ENCODE peak calls at places on chromosome 11, in six cellular contexts. V is A549; Y is chondrocyte; N is stimulated activated CD4-positive, alpha-beta T cell treated with anti-CD3 and anti-CD28 coated beads, Interleukin-4, amount 100 ng/mL, for 48 hours; O is fibroblast of the conjunctiva; E is T-helper 9 cell. Q is an unnamed sample.

GRCh38 chr11:113505541-113506375 is 30.6 kb upstream of the DRD2 start:
- DNase-seq in N (no peak), O (no peak), E (no peak), Y (no peak), V (no peak), Q (no peak)

GRCh38 chr11:131600591-131600990 is 230.2 kb downstream of the NTM start:
- DNase-seq in N (no peak), O (no peak), V (no peak), E (no peak), Y (no peak), Q (no peak)

GRCh38 chr11:57224126-57224525 is 12.9 kb downstream of the APLNR start:
- DNase-seq in Y (no peak), E (no peak), N (no peak), V (no peak), O (no peak), Q (no peak)

GRCh38 chr11:37320921-37321320 is 722.9 kb upstream of the RAG2 start:
- DNase-seq in E (no peak), Y (no peak), V (no peak), N (no peak), O (no peak), Q (no peak)

GRCh38 chr11:62664405-62665074 is 470 bp downstream of the C11orf98 start:
- DNase-seq in V (no peak), Y (no peak), E (peak), O (no peak), N (peak), Q (no peak)

GRCh38 chr11:126307706-126308105 is 3.8 kb downstream of the DCPS start:
- DNase-seq in O (peak), N (no peak), Y (no peak), E (no peak), V (no peak), Q (peak)

GRCh38 chr11:78653294-78653909 is 78.7 kb upstream of the NARS2 start:
- DNase-seq in E (no peak), Y (no peak), V (no peak), N (no peak), O (no peak), Q (peak)

GRCh38 chr11:64611176-64611575 is 20.2 kb downstream of the SLC22A12 start:
- DNase-seq in E (no peak), V (no peak), Y (peak), N (no peak), O (no peak), Q (no peak)

GRCh38 chr11:127126956-127127355 is 126.4 kb upstream of the KIRREL3 start:
- DNase-seq in O (no peak), V (no peak), Y (no peak), N (no peak), E (no peak), Q (no peak)

GRCh38 chr11:117600261-117600783 is 196.7 kb downstream of the DSCAML1 start:
- DNase-seq in E (no peak), V (no peak), N (no peak), O (no peak), Y (no peak), Q (no peak)

GRCh38 chr11:28529046-28529445 is 420.9 kb downstream of the METTL15 start:
- DNase-seq in Y (no peak), N (no peak), O (no peak), E (no peak), V (no peak), Q (no peak)

GRCh38 chr11:34165786-34166557 is 60.5 kb downstream of the NAT10 start:
- DNase-seq in E (no peak), Y (no peak), O (no peak), V (no peak), N (no peak), Q (no peak)

GRCh38 chr11:64751136-64751535 is 7.2 kb upstream of the RASGRP2 start:
- DNase-seq in E (no peak), V (no peak), N (no peak), Y (peak), O (no peak), Q (no peak)

GRCh38 chr11:65538915-65539374 is 14.1 kb downstream of the SCYL1 start:
- DNase-seq in N (no peak), E (no peak), V (no peak), O (no peak), Y (no peak), Q (peak)

GRCh38 chr11:114342476-114342875 is 46.3 kb downstream of the NNMT start:
- DNase-seq in Y (no peak), O (no peak), E (no peak), V (no peak), N (no peak), Q (no peak)

GRCh38 chr11:38460429-38460828 is 1862.4 kb upstream of the RAG2 start:
- DNase-seq in E (no peak), N (no peak), O (no peak), V (no peak), Y (no peak), Q (no peak)

GRCh38 chr11:8090756-8091155 is 9.7 kb downstream of the TUB start:
- DNase-seq in V (no peak), O (peak), N (peak), E (no peak), Y (no peak), Q (peak)

GRCh38 chr11:94895451-94895850 is 77.9 kb downstream of the CWC15 start:
- DNase-seq in N (no peak), V (no peak), O (peak), Y (no peak), E (no peak), Q (no peak)

GRCh38 chr11:117998201-117998579 is 12.0 kb downstream of the IL10RA start:
- DNase-seq in N (no peak), Y (no peak), E (no peak), V (no peak), O (no peak), Q (no peak)

Q was measured in H1.